ENCODE peak calls at places on chromosomes 4 and X, in ten cellular contexts. V, D, O, R, I, Q, T, N, H and Z are unnamed samples. For H3K27me3, the result is how much of the 10 kb centered on the place peaks cover.

GRCh38 chrX:123450217-123450616 is 266.1 kb downstream of the GRIA3 start:
- DNase-seq in D (no peak), I (no peak), R (peak), N (peak), H (no peak), Q (peak), V (no peak), O (no peak), T (no peak), Z (no peak)

GRCh38 chrX:103941201-103941975 is 21.0 kb upstream of the TMSB15B start:
- DNase-seq in T (no peak), D (peak), O (no peak), R (peak), Q (peak), V (peak), I (no peak), N (peak), H (no peak), Z (no peak)

GRCh38 chr4:184282251-184282713 is 64.6 kb upstream of the ENPP6 start:
- DNase-seq in H (peak), R (no peak), Q (no peak), N (peak), V (peak), O (no peak), D (no peak), T (no peak), I (no peak), Z (no peak)

GRCh38 chrX:100663651-100664050 is 19.7 kb downstream of the SRPX2 start:
- DNase-seq in R (no peak), H (no peak), V (peak), Q (no peak), T (no peak), I (no peak), O (no peak), N (no peak), D (no peak), Z (no peak)

GRCh38 chrX:47843363-47843762 is 6.7 kb downstream of the ZNF81 start:
- DNase-seq in V (no peak), I (no peak), O (no peak), N (no peak), T (no peak), Q (no peak), D (no peak), H (no peak), R (no peak), Z (no peak)

GRCh38 chrX:124555036-124555595 is 208.8 kb downstream of the SH2D1A start:
- DNase-seq in R (no peak), H (no peak), N (no peak), O (peak), V (peak), I (no peak), Q (peak), D (no peak), T (no peak), Z (no peak)

GRCh38 chr4:166165829-166166420 is 292.9 kb downstream of the TLL1 start:
- DNase-seq in N (peak), V (peak), O (peak), Q (peak), H (no peak), T (no peak), D (peak), R (peak), I (peak), Z (no peak)

GRCh38 chr4:6771229-6771671 is 11.3 kb upstream of the KIAA0232 start:
- DNase-seq in V (peak), R (no peak), Q (peak), I (peak), H (peak), O (no peak), T (peak), N (no peak), D (no peak), Z (peak)

GRCh38 chr4:38162240-38162784 is 202.1 kb downstream of the PTTG2 start:
- DNase-seq in R (no peak), I (no peak), O (peak), T (no peak), D (no peak), V (peak), N (peak), Q (peak), H (peak), Z (no peak)

GRCh38 chr4:21819086-21819485 is 129.5 kb downstream of the KCNIP4 start:
- DNase-seq in H (no peak), D (no peak), N (no peak), Q (peak), V (no peak), T (peak), R (peak), I (no peak), O (no peak), Z (no peak)

DNA sequence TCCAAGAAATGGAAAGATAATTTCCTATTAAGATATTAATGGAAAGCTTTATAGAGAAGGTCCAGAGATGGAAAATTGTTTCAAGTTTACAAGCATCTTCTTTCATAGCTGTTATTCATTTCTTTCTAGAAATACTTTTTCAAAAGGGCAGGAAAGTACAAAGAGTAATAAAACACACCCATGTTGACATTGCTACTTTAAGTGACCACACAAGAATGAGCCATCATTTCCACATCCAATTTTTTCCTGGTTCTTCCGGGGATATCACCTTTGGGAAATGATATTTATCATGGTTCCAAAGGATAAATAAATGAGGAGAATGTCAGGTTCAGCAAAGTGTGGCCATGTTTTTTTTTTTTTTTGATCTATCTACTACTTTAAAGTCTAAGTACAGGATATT is 4.5 kb downstream of the GLRA2 start:
- DNase-seq in O (no peak), Q (no peak), R (no peak), H (no peak), T (no peak), I (no peak), V (no peak), D (no peak), N (no peak), Z (no peak)
- H3K27me3 ChIP-seq in O (under half), Q (under half), R (under half), H (under half), T (under half), I (under half), V (under half), D (under half), N (under half), Z (under half)

GRCh38 chr4:66014146-66014765 is 344.0 kb upstream of the EPHA5 start:
- DNase-seq in T (no peak), I (no peak), N (peak), Q (no peak), H (no peak), D (no peak), O (no peak), V (no peak), R (peak), Z (no peak)

GRCh38 chr4:66017671-66018070 is 347.4 kb upstream of the EPHA5 start:
- DNase-seq in D (no peak), V (no peak), O (no peak), Q (no peak), R (no peak), N (no peak), T (no peak), I (no peak), H (no peak), Z (no peak)

DNA sequence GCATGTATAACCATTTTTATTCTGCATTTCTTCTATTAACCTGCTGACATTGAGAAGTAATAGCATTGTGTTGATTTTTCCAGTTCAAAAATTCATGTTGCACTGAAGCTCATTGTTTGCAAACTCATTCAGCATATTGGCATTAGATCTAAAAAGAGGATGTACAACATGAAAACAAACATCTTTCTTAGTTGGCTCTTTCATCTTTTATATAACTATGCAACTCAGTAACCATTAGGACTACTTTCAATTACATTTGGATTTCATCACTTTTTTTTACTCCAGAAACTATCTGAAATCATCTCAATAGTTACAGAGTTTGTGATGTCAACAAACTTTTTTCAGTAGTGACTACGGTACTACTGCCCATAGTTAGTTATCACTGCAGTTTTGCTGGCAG is 346.0 kb upstream of the EPHA5 start:
- DNase-seq in O (no peak), Q (no peak), N (no peak), D (no peak), I (no peak), T (no peak), V (no peak), H (no peak), R (no peak), Z (no peak)
- H3K27ac ChIP-seq in O (no peak), Q (no peak), N (no peak), D (no peak), I (no peak), T (no peak), V (no peak), H (no peak), R (no peak), Z (no peak)

GRCh38 chr4:84479663-84480062 is 19.4 kb downstream of the NKX6-1 start:
- DNase-seq in V (no peak), I (no peak), H (no peak), Q (no peak), N (peak), D (no peak), T (no peak), R (peak), O (no peak), Z (no peak)
- H3K27me3 ChIP-seq in V (under half), I (half or more), H (under half), Q (under half), N (half or more), D (under half), T (half or more), R (half or more), O (under half), Z (under half)

GRCh38 chr4:81573817-81574216 is 102.1 kb upstream of the RASGEF1B start:
- DNase-seq in Q (no peak), H (no peak), N (no peak), V (no peak), O (no peak), I (no peak), D (no peak), R (no peak), T (no peak), Z (no peak)

GRCh38 chr4:81571105-81571504 is 99.4 kb upstream of the RASGEF1B start:
- DNase-seq in H (no peak), T (no peak), V (peak), N (no peak), O (no peak), D (no peak), I (no peak), Q (no peak), R (no peak), Z (no peak)

GRCh38 chr4:81577392-81577791 is 105.7 kb upstream of the RASGEF1B start:
- DNase-seq in I (no peak), T (no peak), R (no peak), N (no peak), V (no peak), O (no peak), D (no peak), Q (no peak), H (no peak), Z (no peak)

DNA sequence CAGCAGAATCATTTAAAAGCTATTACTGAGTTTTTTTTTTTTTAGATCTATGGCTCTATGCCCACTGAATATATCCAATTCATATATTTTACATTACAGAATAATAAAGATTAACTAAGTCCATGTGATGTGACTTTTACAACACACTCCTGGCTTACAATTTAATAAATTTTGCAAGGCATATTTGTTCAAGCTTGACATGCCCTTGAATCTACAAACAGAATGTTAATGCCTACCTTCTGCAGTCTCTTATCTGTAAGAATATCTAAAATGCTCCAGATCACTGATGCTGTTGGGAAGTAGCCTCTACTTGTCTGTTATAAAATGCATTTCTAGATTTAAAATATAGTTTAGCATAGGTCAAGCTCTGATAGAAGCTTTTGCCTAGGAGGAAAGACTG is 100.7 kb upstream of the RASGEF1B start:
- DNase-seq in R (no peak), Q (no peak), I (no peak), V (no peak), H (no peak), N (no peak), D (no peak), T (no peak), O (no peak), Z (no peak)
- H3K27ac ChIP-seq in R (no peak), Q (no peak), I (no peak), V (no peak), H (peak), N (no peak), D (no peak), T (no peak), O (no peak), Z (no peak)